ENCODE peak calls at places on chromosomes 6 and 20, in eight cellular contexts. Z is sigmoid colon, G is astrocyte, S is tibial artery, I is heart left ventricle, L is dorsolateral prefrontal cortex, W is AG04449, C is GM20000. E is an unnamed sample.

GRCh38 chr6:138844203-138844602 is 48.3 kb downstream of the ECT2L start:
- DNase-seq in Z (no peak), G (peak), S (peak), I (peak), L (peak), W (peak), C (no peak), E (peak)

GRCh38 chr20:45538209-45538798 is 978 bp downstream of the WFDC6 start:
- DNase-seq in Z (no peak), G (no peak), S (no peak), I (no peak), L (no peak), W (no peak), C (no peak), E (no peak)

GRCh38 chr6:28488916-28489365 is 26.7 kb downstream of the GPX6 start:
- DNase-seq in Z (no peak), G (peak), S (no peak), I (no peak), L (no peak), W (peak), C (no peak), E (no peak)

GRCh38 chr6:4853782-4854511 is 77.7 kb downstream of the CDYL start:
- DNase-seq in Z (no peak), G (peak), S (no peak), I (no peak), L (no peak), W (no peak), C (no peak), E (no peak)

GRCh38 chr20:4369798-4370124 is 351.9 kb upstream of the PRND start:
- DNase-seq in Z (no peak), G (no peak), S (no peak), I (no peak), L (no peak), W (no peak), C (peak), E (no peak)

GRCh38 chr6:33719326-33719987 is 8.0 kb upstream of the UQCC2 start:
- DNase-seq in Z (no peak), G (no peak), S (no peak), I (no peak), L (no peak), W (no peak), C (no peak), E (no peak)

GRCh38 chr6:1363298-1363697 is 26.1 kb upstream of the FOXF2 start:
- DNase-seq in Z (no peak), G (no peak), S (no peak), I (no peak), L (no peak), W (no peak), C (no peak), E (no peak)

GRCh38 chr20:14199111-14199510 is 138.3 kb downstream of the FLRT3 start:
- DNase-seq in Z (no peak), G (peak), S (no peak), I (no peak), L (no peak), W (no peak), C (no peak), E (no peak)

GRCh38 chr6:122068291-122068769 is 331.1 kb upstream of the HSF2 start:
- DNase-seq in Z (no peak), G (no peak), S (no peak), I (no peak), L (no peak), W (no peak), C (no peak), E (no peak)

GRCh38 chr20:20441259-20441658 is 73.4 kb downstream of the INSM1 start:
- DNase-seq in Z (no peak), G (no peak), S (no peak), I (no peak), L (peak), W (no peak), C (no peak), E (no peak)

GRCh38 chr6:3623451-3624267 is 127.9 kb downstream of the PXDC1 start:
- DNase-seq in Z (no peak), G (no peak), S (no peak), I (no peak), L (no peak), W (no peak), C (no peak), E (no peak)

GRCh38 chr20:45053441-45054351 is 47.2 kb downstream of the KCNS1 start:
- DNase-seq in Z (no peak), G (no peak), S (no peak), I (no peak), L (no peak), W (no peak), C (no peak), E (no peak)

GRCh38 chr6:11389977-11390376 is 147.6 kb upstream of the TMEM170B start:
- DNase-seq in Z (no peak), G (peak), S (no peak), I (peak), L (no peak), W (no peak), C (no peak), E (peak)

GRCh38 chr6:126071000-126071647 is 84.8 kb downstream of the TRMT11 start:
- DNase-seq in Z (no peak), G (no peak), S (no peak), I (no peak), L (no peak), W (no peak), C (no peak), E (no peak)

GRCh38 chr6:38307730-38308129 is 332.0 kb downstream of the BTBD9 start:
- DNase-seq in Z (no peak), G (no peak), S (no peak), I (no peak), L (no peak), W (no peak), C (peak), E (no peak)

GRCh38 chr6:158717341-158718328 is 67.8 kb downstream of the SYTL3 start:
- DNase-seq in Z (peak), G (no peak), S (no peak), I (no peak), L (no peak), W (no peak), C (peak), E (no peak)

GRCh38 chr6:42915737-42916136 is at the start of gene PTCRA:
- DNase-seq in Z (no peak), G (no peak), S (no peak), I (no peak), L (no peak), W (no peak), C (peak), E (no peak)

GRCh38 chr6:68313911-68314310 is 321.2 kb upstream of the ADGRB3 start:
- DNase-seq in Z (no peak), G (peak), S (no peak), I (no peak), L (no peak), W (no peak), C (no peak), E (no peak)

GRCh38 chr6:119347466-119348307 is 1.9 kb downstream of the MAN1A1 start:
- DNase-seq in Z (peak), G (no peak), S (peak), I (peak), L (no peak), W (no peak), C (peak), E (peak)

GRCh38 chr6:118354641-118355040 is 193.5 kb upstream of the PLN start:
- DNase-seq in Z (no peak), G (no peak), S (no peak), I (no peak), L (no peak), W (no peak), C (peak), E (no peak)

GRCh38 chr6:98769546-98769945 is 64.8 kb upstream of the POU3F2 start:
- DNase-seq in Z (no peak), G (peak), S (no peak), I (no peak), L (peak), W (no peak), C (no peak), E (no peak)

GRCh38 chr20:34516038-34516873 is at the start of gene DYNLRB1:
- DNase-seq in Z (peak), G (peak), S (peak), I (peak), L (peak), W (peak), C (peak), E (peak)

GRCh38 chr20:46049190-46049589 is 20.2 kb downstream of the SLC12A5 start:
- DNase-seq in Z (no peak), G (no peak), S (no peak), I (no peak), L (no peak), W (no peak), C (no peak), E (no peak)

GRCh38 chr20:3239026-3239866 is at the start of gene SLC4A11:
- DNase-seq in Z (no peak), G (peak), S (peak), I (peak), L (no peak), W (no peak), C (peak), E (peak)

GRCh38 chr20:63652192-63652980 is 838 bp downstream of the STMN3 start:
- DNase-seq in Z (no peak), G (no peak), S (no peak), I (peak), L (no peak), W (no peak), C (no peak), E (peak)
- TF ChIP-seq CTCF in Z (no peak), G (no peak), S (no peak), I (no peak), L (no peak), W (no peak), C (no peak), E (no peak)

GRCh38 chr6:127204278-127204677 is 62.4 kb upstream of the RNF146 start:
- DNase-seq in Z (no peak), G (no peak), S (no peak), I (no peak), L (no peak), W (no peak), C (no peak), E (no peak)

GRCh38 chr6:127210725-127211124 is 55.9 kb upstream of the RNF146 start:
- DNase-seq in Z (no peak), G (no peak), S (no peak), I (no peak), L (no peak), W (no peak), C (no peak), E (no peak)

GRCh38 chr6:127205031-127205430 is 61.6 kb upstream of the RNF146 start:
- DNase-seq in Z (no peak), G (no peak), S (no peak), I (no peak), L (no peak), W (no peak), C (no peak), E (no peak)

GRCh38 chr6:127206531-127207065 is 60.1 kb upstream of the RNF146 start:
- DNase-seq in Z (no peak), G (no peak), S (no peak), I (no peak), L (no peak), W (no peak), C (no peak), E (no peak)

DNA sequence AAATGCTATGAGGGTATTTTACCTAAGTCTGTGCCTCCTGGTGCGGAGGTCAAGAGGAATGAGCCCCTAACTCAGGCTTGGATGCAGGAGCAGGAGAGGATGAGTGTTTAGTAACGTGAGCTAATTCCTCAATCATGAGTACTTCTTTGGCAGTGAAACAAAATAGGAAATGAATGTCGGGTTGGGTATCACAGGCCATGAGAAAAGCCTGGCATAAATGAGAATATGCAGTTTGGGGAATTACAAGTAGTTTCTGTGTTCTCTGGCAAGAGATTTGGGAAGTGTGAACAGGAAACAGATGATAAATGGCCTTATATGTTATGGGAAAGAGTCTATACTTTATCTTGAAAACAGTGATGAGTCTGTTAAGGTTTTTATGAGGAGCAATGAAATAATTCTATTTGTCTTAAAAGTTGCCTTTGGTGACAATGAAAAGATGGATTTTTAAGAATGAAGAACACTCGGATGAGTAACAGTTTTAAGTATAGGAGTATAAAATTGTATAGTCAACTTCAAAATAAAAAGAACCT is 59.0 kb upstream of the RNF146 start:
- DNase-seq in Z (no peak), G (peak), S (no peak), I (no peak), L (no peak), W (no peak), C (no peak), E (no peak)
- TF ChIP-seq CTCF in Z (no peak), G (no peak), S (no peak), I (no peak), L (no peak), W (no peak), C (no peak), E (no peak)

GRCh38 chr20:7596541-7596940 is 343.7 kb downstream of the HAO1 start:
- DNase-seq in Z (no peak), G (no peak), S (no peak), I (no peak), L (no peak), W (no peak), C (no peak), E (no peak)
- TF ChIP-seq CTCF in Z (no peak), G (no peak), S (no peak), I (no peak), L (no peak), W (no peak), C (no peak), E (no peak)

GRCh38 chr20:57287007-57287810 is 20.8 kb upstream of the BMP7 start:
- DNase-seq in Z (no peak), G (no peak), S (no peak), I (no peak), L (no peak), W (no peak), C (no peak), E (no peak)
- TF ChIP-seq CTCF in Z (no peak), G (no peak), S (no peak), I (no peak), L (no peak), W (no peak), C (no peak), E (no peak)

GRCh38 chr6:71726121-71726520 is 160.2 kb upstream of the RIMS1 start:
- DNase-seq in Z (no peak), G (no peak), S (no peak), I (no peak), L (no peak), W (no peak), C (no peak), E (no peak)
- TF ChIP-seq CTCF in Z (no peak), G (no peak), S (no peak), I (no peak), L (no peak), W (no peak), C (no peak), E (no peak)

GRCh38 chr6:148005806-148006205 is 336.8 kb upstream of the SASH1 start:
- DNase-seq in Z (no peak), G (no peak), S (no peak), I (no peak), L (no peak), W (no peak), C (no peak), E (no peak)

GRCh38 chr6:147999001-147999540 is 343.6 kb upstream of the SASH1 start:
- DNase-seq in Z (no peak), G (no peak), S (no peak), I (no peak), L (no peak), W (no peak), C (no peak), E (no peak)

DNA sequence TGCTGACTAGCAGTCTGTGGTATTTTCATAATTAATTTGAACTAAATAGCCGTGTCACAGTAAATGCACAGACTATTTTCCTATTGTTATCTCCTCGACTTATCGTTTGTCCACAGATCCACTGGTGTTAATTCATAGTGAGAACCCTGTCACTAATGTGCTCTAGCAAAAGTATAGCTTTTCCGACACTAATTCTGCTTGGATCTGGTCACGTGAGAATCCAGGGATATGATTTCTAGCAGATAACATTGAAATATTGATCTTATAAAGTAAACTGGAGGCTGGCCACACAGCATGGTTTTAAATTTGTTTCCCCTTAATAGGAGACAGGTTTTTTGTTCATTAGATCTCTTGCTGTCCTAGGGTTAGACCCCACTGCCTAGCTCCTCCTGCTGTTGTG is 340.6 kb upstream of the SASH1 start:
- DNase-seq in Z (no peak), G (no peak), S (no peak), I (no peak), L (no peak), W (no peak), C (no peak), E (no peak)
- TF ChIP-seq CTCF in Z (no peak), G (no peak), S (no peak), I (no peak), L (no peak), W (no peak), C (no peak), E (no peak)

GRCh38 chr6:10258341-10258740 is 156.5 kb downstream of the TFAP2A start:
- DNase-seq in Z (no peak), G (no peak), S (no peak), I (no peak), L (no peak), W (no peak), C (no peak), E (no peak)

GRCh38 chr6:10259676-10260075 is 155.2 kb downstream of the TFAP2A start:
- DNase-seq in Z (no peak), G (peak), S (no peak), I (no peak), L (no peak), W (no peak), C (no peak), E (no peak)

GRCh38 chr6:10250655-10251220 is 164.1 kb downstream of the TFAP2A start:
- DNase-seq in Z (no peak), G (no peak), S (no peak), I (no peak), L (no peak), W (no peak), C (no peak), E (no peak)

GRCh38 chr6:10256113-10256690 is 158.7 kb downstream of the TFAP2A start:
- DNase-seq in Z (no peak), G (no peak), S (no peak), I (no peak), L (no peak), W (no peak), C (peak), E (no peak)
- TF ChIP-seq CTCF in Z (no peak), G (peak), S (no peak), I (no peak), L (peak), W (no peak), C (no peak), E (no peak)

GRCh38 chr6:35972471-35972985 is 51.6 kb upstream of the SRPK1 start:
- DNase-seq in Z (no peak), G (peak), S (no peak), I (no peak), L (peak), W (no peak), C (no peak), E (no peak)
- TF ChIP-seq CTCF in Z (no peak), G (no peak), S (no peak), I (no peak), L (no peak), W (no peak), C (no peak), E (no peak)